ENCODE peak calls at places on chromosomes 16 and 17, in five cellular contexts. A is EL, V is HT1080, U is neural progenitor cell, X is heart right ventricle. I is an unnamed sample.

GRCh38 chr16:55021595-55022475 is 91.2 kb downstream of the IRX5 start:
- DNase-seq in A (peak), V (peak), U (peak), X (no peak), I (no peak)

GRCh38 chr16:14289692-14290340 is 218.7 kb downstream of the MRTFB start:
- DNase-seq in A (peak), V (peak), U (peak), X (no peak), I (peak)

GRCh38 chr17:7833795-7834553 is at the start of gene KDM6B:
- DNase-seq in A (peak), V (peak), U (peak), X (peak), I (peak)

GRCh38 chr16:83994087-83994486 is 26.0 kb downstream of the NECAB2 start:
- DNase-seq in A (peak), V (peak), U (no peak), X (no peak), I (no peak)

GRCh38 chr17:65698381-65699061 is 137.1 kb upstream of the AXIN2 start:
- DNase-seq in A (peak), V (peak), U (peak), X (no peak), I (no peak)

GRCh38 chr17:36136031-36136430 is 32.4 kb downstream of the CCL4 start:
- DNase-seq in A (no peak), V (no peak), U (no peak), X (no peak), I (no peak)

GRCh38 chr17:75516619-75517276 is 420 bp downstream of the TSEN54 start:
- DNase-seq in A (peak), V (no peak), U (peak), X (peak), I (no peak)

GRCh38 chr17:18920911-18921441 is 31.0 kb upstream of the SLC5A10 start:
- DNase-seq in A (peak), V (peak), U (no peak), X (no peak), I (no peak)

GRCh38 chr17:45319239-45319703 is 2.5 kb upstream of the MAP3K14 start:
- DNase-seq in A (peak), V (peak), U (no peak), X (no peak), I (no peak)

GRCh38 chr17:47695664-47696376 is 1.9 kb downstream of the TBKBP1 start:
- DNase-seq in A (no peak), V (no peak), U (no peak), X (no peak), I (no peak)

GRCh38 chr17:82196273-82196672 is 16.4 kb downstream of the CCDC57 start:
- DNase-seq in A (no peak), V (no peak), U (no peak), X (no peak), I (no peak)

I was measured in posterior cingulate gyrus.